ENCODE peak calls at places on chromosomes 5 and 9, in five cellular contexts. Y is AG09309; C is CD8-positive, alpha-beta T cell; J is transverse colon; P is choroid plexus epithelial cell. V is an unnamed sample.

GRCh38 chr5:63500242-63500641 is 462.0 kb downstream of the HTR1A start:
- DNase-seq in Y (no peak), P (no peak), C (no peak), J (no peak), V (no peak)

GRCh38 chr9:135144581-135145108 is 57.2 kb downstream of the OLFM1 start:
- DNase-seq in Y (no peak), P (no peak), C (no peak), J (no peak), V (no peak)

GRCh38 chr5:160850439-160850838 is 1.6 kb downstream of the ATP10B start:
- DNase-seq in P (no peak), Y (no peak), C (no peak), J (no peak), V (no peak)

GRCh38 chr9:12876872-12877271 is 102.1 kb downstream of the LURAP1L start:
- DNase-seq in P (no peak), J (no peak), C (no peak), Y (no peak), V (no peak)

GRCh38 chr9:132194508-132194907 is 32.6 kb downstream of the NTNG2 start:
- DNase-seq in J (no peak), C (no peak), Y (no peak), P (no peak), V (no peak)

GRCh38 chr5:103178167-103178566 is 58.1 kb downstream of the PPIP5K2 start:
- DNase-seq in C (no peak), P (peak; percentile 19), J (no peak), Y (no peak), V (no peak)

GRCh38 chr5:179143446-179143845 is 83.3 kb downstream of the ZNF354C start:
- DNase-seq in P (peak; percentile 20), Y (no peak), J (no peak), C (no peak), V (no peak)

GRCh38 chr5:136191304-136192014 is 1.5 kb downstream of the SMIM32 start:
- DNase-seq in C (no peak), P (peak; percentile 56), Y (no peak), J (peak; percentile 54), V (no peak)

GRCh38 chr9:3769646-3770045 is 243.8 kb upstream of the RFX3 start:
- DNase-seq in P (no peak), Y (no peak), J (no peak), C (no peak), V (no peak)

GRCh38 chr9:706606-707451 is 134.7 kb upstream of the DMRT1 start:
- DNase-seq in Y (no peak), P (peak; percentile 76), C (peak; percentile 24), J (peak; percentile 55), V (no peak)

GRCh38 chr9:89460551-89460950 is 37.4 kb downstream of the SEMA4D start:
- DNase-seq in Y (no peak), J (no peak), P (no peak), C (no peak), V (no peak)

GRCh38 chr5:35009059-35009458 is 38.7 kb downstream of the AGXT2 start:
- DNase-seq in Y (no peak), C (no peak), J (no peak), P (no peak), V (no peak)

GRCh38 chr5:33313150-33313549 is 127.6 kb upstream of the TARS1 start:
- DNase-seq in Y (peak; percentile 75), P (peak; percentile 87), J (peak; percentile 68), C (no peak), V (no peak)

GRCh38 chr5:1649554-1649953 is 125.8 kb upstream of the LPCAT1 start:
- DNase-seq in C (no peak), P (no peak), J (no peak), Y (no peak), V (no peak)

GRCh38 chr5:2759091-2759490 is 7.6 kb upstream of the IRX2 start:
- DNase-seq in Y (no peak), C (no peak), J (no peak), P (no peak), V (no peak)

GRCh38 chr9:132990781-132991180 is 12.3 kb downstream of the GFI1B start:
- DNase-seq in P (no peak), J (no peak), Y (no peak), C (no peak), V (no peak)

GRCh38 chr9:72931897-72932296 is 21.0 kb downstream of the ALDH1A1 start:
- DNase-seq in P (no peak), J (no peak), Y (no peak), C (no peak), V (no peak)

GRCh38 chr9:72929542-72929941 is 23.3 kb downstream of the ALDH1A1 start:
- DNase-seq in Y (no peak), P (no peak), J (no peak), C (no peak), V (no peak)

GRCh38 chr9:72931437-72931836 is 21.4 kb downstream of the ALDH1A1 start:
- DNase-seq in P (no peak), C (no peak), Y (no peak), J (no peak), V (no peak)

GRCh38 chr9:72932669-72933068 is 20.2 kb downstream of the ALDH1A1 start:
- DNase-seq in P (no peak), C (no peak), J (no peak), Y (no peak), V (no peak)

DNA sequence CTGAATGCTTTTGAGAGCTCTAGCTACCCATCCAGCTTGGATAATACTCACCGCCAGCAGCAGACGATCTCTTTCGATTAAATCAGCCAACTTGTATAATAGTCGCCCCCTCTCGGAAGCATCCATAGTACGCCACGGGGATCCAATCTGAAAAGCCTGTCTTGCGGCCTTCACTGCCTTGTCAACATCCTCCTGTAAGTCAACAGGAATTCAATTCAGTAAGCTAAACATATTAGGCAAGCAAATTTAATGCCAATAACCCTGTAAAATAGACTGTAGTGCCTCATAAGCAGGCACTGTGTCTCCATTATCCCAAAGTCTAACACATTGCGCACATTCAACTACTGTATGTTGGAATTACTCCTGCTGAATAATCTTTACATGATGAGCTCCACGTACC is 22.0 kb downstream of the ALDH1A1 start:
- DNase-seq in C (no peak), J (no peak), Y (no peak), P (no peak), V (no peak)
- TF ChIP-seq CTCF in C (no peak), J (no peak), Y (no peak), P (no peak), V (no peak)

GRCh38 chr5:181100121-181101015 is 30.6 kb downstream of the OR2V1 start:
- DNase-seq in J (no peak), P (peak; percentile 4), Y (no peak), C (no peak), V (no peak)

GRCh38 chr5:181098642-181099452 is 32.1 kb downstream of the OR2V1 start:
- DNase-seq in Y (no peak), C (no peak), J (no peak), P (no peak), V (no peak)

DNA sequence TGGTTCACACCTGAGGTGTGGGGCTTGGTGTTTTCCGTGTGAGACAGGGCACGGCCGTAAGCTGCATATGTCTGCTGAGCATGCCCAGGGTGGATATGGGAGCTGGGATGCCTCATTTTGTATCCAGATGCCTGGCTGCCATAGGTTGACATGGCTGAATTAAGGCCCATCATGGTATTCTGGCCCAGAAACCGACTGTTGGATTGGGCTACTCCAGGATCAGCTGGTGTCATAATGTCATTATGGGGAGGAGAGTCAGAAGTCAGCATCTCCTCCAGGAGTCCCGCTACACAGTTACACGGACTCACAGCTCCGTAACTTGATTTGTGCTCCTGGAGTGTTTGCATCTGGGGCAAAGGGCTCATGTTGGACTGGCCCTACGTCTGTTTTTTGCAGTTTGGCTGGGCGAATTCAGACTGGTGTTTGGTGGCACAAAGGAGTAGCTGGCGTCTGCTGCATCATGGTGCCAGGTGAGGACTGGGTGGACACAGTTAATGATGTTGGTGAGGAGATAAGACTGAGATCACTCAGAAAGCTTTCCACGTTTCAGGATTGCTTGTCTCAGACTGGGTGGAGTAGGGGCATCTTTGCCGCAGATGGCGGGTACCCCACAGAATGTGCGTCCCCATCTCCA is 31.4 kb downstream of the OR2V1 start:
- DNase-seq in Y (no peak), J (no peak), P (no peak), C (no peak), V (no peak)
- H3K4me3 ChIP-seq in Y (no peak overlapping the region), J (no peak overlapping the region), P (no peak overlapping the region), C (no peak overlapping the region), V (no peak overlapping the region)

GRCh38 chr5:40557486-40557885 is 122.2 kb upstream of the PTGER4 start:
- DNase-seq in C (no peak), J (no peak), Y (no peak), P (no peak), V (no peak)
- TF ChIP-seq CTCF in C (no peak), J (no peak), Y (no peak), P (no peak), V (no peak)

GRCh38 chr5:166980666-166981065 is 1310.8 kb upstream of the WWC1 start:
- DNase-seq in C (no peak), J (no peak), Y (no peak), P (no peak), V (no peak)
- H3K4me3 ChIP-seq in C (no peak overlapping the region), J (no peak overlapping the region), Y (no peak overlapping the region), P (no peak overlapping the region), V (no peak overlapping the region)

GRCh38 chr9:127309715-127310114 is 45.1 kb downstream of the GARNL3 start:
- DNase-seq in C (no peak), P (no peak), J (no peak), Y (no peak), V (no peak)

GRCh38 chr9:127308559-127309429 is 44.2 kb downstream of the GARNL3 start:
- DNase-seq in Y (peak; percentile 39), C (no peak), P (peak; percentile 68), J (no peak), V (no peak)

GRCh38 chr9:127313042-127313560 is 48.5 kb downstream of the GARNL3 start:
- DNase-seq in C (no peak), Y (no peak), J (no peak), P (no peak), V (no peak)

GRCh38 chr9:127307802-127308201 is 43.2 kb downstream of the GARNL3 start:
- DNase-seq in J (no peak), C (no peak), Y (no peak), P (no peak), V (no peak)

GRCh38 chr9:127311239-127311741 is 46.7 kb downstream of the GARNL3 start:
- DNase-seq in Y (no peak), P (peak; percentile 74), C (no peak), J (peak; percentile 37), V (peak; percentile 16)
- TF ChIP-seq CTCF in Y (peak; percentile 54), P (peak; percentile 55), C (no peak), J (peak; percentile 46), V (peak; percentile 55)

GRCh38 chr9:6646028-6646636 is 603 bp upstream of the GLDC start:
- DNase-seq in Y (no peak), J (no peak), P (no peak), C (no peak), V (no peak)
- H3K4me3 ChIP-seq in Y (no peak overlapping the region), J (no peak overlapping the region), P (no peak overlapping the region), C (peak overlapping the region; percentile 54), V (peak overlapping the region; percentile 51)

V was measured in astrocyte of the cerebellum.